ENCODE peak calls at places on chromosome 14, in four cellular contexts. N is tibial nerve, U is BE2C, H is COR-L47. B is an unnamed sample.

GRCh38 chr14:70622111-70622712 is 19.5 kb upstream of the TTC9 start:
- DNase-seq in U (peak), H (peak), N (no peak), B (no peak)

GRCh38 chr14:89340200-89340667 is 76.8 kb downstream of the FOXN3 start:
- DNase-seq in N (no peak), H (no peak), U (no peak), B (no peak)

GRCh38 chr14:77133718-77134338 is 7.8 kb downstream of the ZDHHC22 start:
- DNase-seq in N (no peak), U (no peak), H (no peak), B (no peak)

GRCh38 chr14:52802597-52802996 is 11.2 kb upstream of the GNPNAT1 start:
- DNase-seq in H (no peak), U (no peak), N (no peak), B (no peak)

GRCh38 chr14:55600784-55601561 is 21.0 kb downstream of the KTN1 start:
- DNase-seq in H (no peak), U (no peak), N (no peak), B (no peak)

GRCh38 chr14:55115433-55115832 is 13.6 kb upstream of the LGALS3 start:
- DNase-seq in H (no peak), U (no peak), N (no peak), B (no peak)

GRCh38 chr14:69413483-69413882 is 15.0 kb downstream of the SLC39A9 start:
- DNase-seq in U (no peak), H (no peak), N (no peak), B (no peak)

GRCh38 chr14:102985665-102986064 is 63.2 kb downstream of the AMN start:
- DNase-seq in U (no peak), N (no peak), H (no peak), B (no peak)

GRCh38 chr14:32128703-32129102 is 51.6 kb downstream of the ARHGAP5 start:
- DNase-seq in U (no peak), H (no peak), N (no peak), B (no peak)

GRCh38 chr14:90111895-90112534 is 50.2 kb downstream of the KCNK13 start:
- DNase-seq in N (no peak), H (no peak), U (no peak), B (no peak)

GRCh38 chr14:52018252-52018651 is 28.9 kb downstream of the RTRAF start:
- DNase-seq in N (no peak), U (no peak), H (no peak), B (no peak)

GRCh38 chr14:55221186-55221585 is 29.8 kb upstream of the DLGAP5 start:
- DNase-seq in U (no peak), H (no peak), N (no peak), B (no peak)

GRCh38 chr14:99689266-99690236 is 5.5 kb downstream of the CYP46A1 start:
- DNase-seq in N (no peak), H (no peak), U (no peak), B (no peak)

GRCh38 chr14:71319646-71320045 is 412.4 kb downstream of the PCNX1 start:
- DNase-seq in N (no peak), U (no peak), H (peak), B (no peak)

B was measured in esophagus muscularis mucosa.